ENCODE peak calls at places on chromosome 18, in nine cellular contexts. L is T-helper 2 cell; T is cardiac fibroblast; Z is uterus; X is activated CD4-positive, alpha-beta T cell treated with anti-CD3 and anti-CD28 coated beads, Interleukin-2, amount 10 ng/mL, durations not matched to agents 7 days and 5 days; I is AG09319; W is neural crest cell; Q is OCI-M1; F is KG1. E is an unnamed sample.

GRCh38 chr18:63322246-63322645 is 2.7 kb upstream of the BCL2 start:
- DNase-seq in X (no peak), Q (peak), F (no peak), L (no peak), T (no peak), I (no peak), Z (no peak), W (no peak), E (no peak)

GRCh38 chr18:10047237-10047636 is 133.4 kb downstream of the VAPA start:
- DNase-seq in Q (no peak), Z (no peak), L (no peak), T (no peak), W (no peak), X (no peak), I (no peak), F (no peak), E (no peak)

GRCh38 chr18:7152485-7152884 is 34.9 kb upstream of the LAMA1 start:
- DNase-seq in I (no peak), W (no peak), Q (no peak), Z (no peak), X (no peak), F (no peak), T (peak), L (no peak), E (no peak)

GRCh38 chr18:56245856-56246575 is 392.4 kb downstream of the TXNL1 start:
- DNase-seq in W (no peak), T (peak), L (no peak), X (no peak), I (peak), Q (peak), Z (no peak), F (no peak), E (no peak)

GRCh38 chr18:14975431-14975830 is 227.5 kb downstream of the ANKRD30B start:
- DNase-seq in W (no peak), Z (no peak), Q (no peak), X (no peak), I (no peak), F (no peak), L (no peak), T (no peak), E (no peak)

GRCh38 chr18:34631567-34631966 is 78.5 kb upstream of the DTNA start:
- DNase-seq in L (no peak), T (no peak), W (no peak), Q (no peak), Z (no peak), F (no peak), I (no peak), X (no peak), E (no peak)

GRCh38 chr18:10822457-10822856 is 296.6 kb downstream of the NAPG start:
- DNase-seq in T (peak), X (peak), Z (no peak), I (no peak), F (peak), Q (peak), L (no peak), W (no peak), E (no peak)

GRCh38 chr18:72544092-72544886 is at the start of gene CBLN2:
- DNase-seq in Z (no peak), L (no peak), W (peak), F (no peak), X (peak), Q (peak), T (peak), I (peak), E (no peak)

GRCh38 chr18:13198701-13199100 is 19.9 kb upstream of the LDLRAD4 start:
- DNase-seq in L (no peak), T (no peak), Q (no peak), F (no peak), Z (no peak), W (no peak), X (no peak), I (no peak), E (no peak)

GRCh38 chr18:70982292-70982691 is 693.4 kb downstream of the SOCS6 start:
- DNase-seq in T (no peak), Q (no peak), I (no peak), Z (no peak), F (no peak), L (no peak), X (no peak), W (no peak), E (no peak)

GRCh38 chr18:3458952-3459853 is 9.2 kb downstream of the TGIF1 start:
- DNase-seq in F (no peak), Z (no peak), X (no peak), T (peak), L (no peak), Q (no peak), I (no peak), W (no peak), E (no peak)

GRCh38 chr18:36451454-36452251 is 154.1 kb downstream of the FHOD3 start:
- DNase-seq in W (no peak), F (no peak), I (no peak), Q (no peak), T (no peak), X (no peak), Z (no peak), L (no peak), E (no peak)

GRCh38 chr18:75214766-75215515 is 4.3 kb downstream of the TSHZ1 start:
- DNase-seq in W (no peak), I (no peak), Z (no peak), Q (no peak), L (no peak), X (no peak), T (no peak), F (no peak), E (no peak)

GRCh38 chr18:78896111-78896510 is 83.5 kb upstream of the SALL3 start:
- DNase-seq in W (no peak), I (no peak), Q (no peak), T (no peak), X (no peak), F (no peak), Z (no peak), L (no peak), E (no peak)

GRCh38 chr18:13387856-13388548 is 169.4 kb downstream of the LDLRAD4 start:
- DNase-seq in Q (no peak), X (no peak), Z (no peak), W (no peak), F (no peak), L (no peak), I (peak), T (peak), E (peak)